ENCODE peak calls at places on chromosomes 12 and 14, in nine cellular contexts. X, W, J, V, L, F, B, N and U are unnamed samples.

GRCh38 chr12:111437816-111438454 is 32.2 kb downstream of the SH2B3 start:
- DNase-seq in L (peak; percentile 82), V (peak; percentile 66), X (no peak), B (no peak), N (no peak), F (no peak), J (no peak), W (peak; percentile 88), U (peak; percentile 78)

GRCh38 chr14:63045612-63046320 is 508 bp upstream of the KCNH5 start:
- DNase-seq in W (peak; percentile 40), B (no peak), L (peak; percentile 68), V (no peak), X (no peak), N (no peak), J (peak; percentile 57), F (peak; percentile 21), U (peak; percentile 68)

GRCh38 chr12:111446044-111446581 is 40.4 kb downstream of the SH2B3 start:
- DNase-seq in N (no peak), F (peak; percentile 87), L (peak; percentile 69), B (peak; percentile 40), W (peak; percentile 62), J (peak; percentile 50), X (no peak), V (peak; percentile 37), U (peak; percentile 81)

GRCh38 chr12:48296586-48297396 is 53.9 kb downstream of the ZNF641 start:
- DNase-seq in J (peak; percentile 75), X (peak; percentile 81), B (peak; percentile 76), W (peak; percentile 55), N (no peak), V (peak; percentile 93), F (peak; percentile 86), L (peak; percentile 86), U (peak; percentile 90)

GRCh38 chr12:58712981-58713380 is 207.3 kb downstream of the LRIG3 start:
- DNase-seq in B (no peak), F (no peak), J (no peak), W (peak; percentile 50), N (no peak), X (no peak), V (no peak), L (no peak), U (no peak)

GRCh38 chr14:29442720-29443119 is 484.9 kb downstream of the PRKD1 start:
- DNase-seq in V (no peak), X (no peak), W (peak; percentile 79), N (no peak), F (no peak), L (no peak), J (no peak), B (no peak), U (no peak)

GRCh38 chr12:123354600-123354999 is 10.0 kb downstream of the SBNO1 start:
- DNase-seq in L (no peak), F (no peak), B (no peak), X (no peak), V (no peak), J (no peak), W (no peak), N (no peak), U (no peak)

GRCh38 chr12:62625238-62625637 is 158.6 kb downstream of the MON2 start:
- DNase-seq in V (peak; percentile 31), L (no peak), W (peak; percentile 13), F (no peak), X (no peak), J (no peak), N (no peak), B (no peak), U (no peak)

GRCh38 chr14:63727231-63727735 is 582 bp downstream of the SGPP1 start:
- DNase-seq in X (peak; percentile 31), V (peak; percentile 58), B (peak; percentile 32), N (no peak), L (peak; percentile 81), J (peak; percentile 76), W (peak; percentile 46), F (peak; percentile 53), U (peak; percentile 85)

GRCh38 chr12:116736962-116737773 is 701 bp downstream of the SPRING1 start:
- DNase-seq in B (no peak), F (peak; percentile 20), J (no peak), W (no peak), L (peak; percentile 77), V (peak; percentile 27), N (no peak), X (no peak), U (no peak)

GRCh38 chr12:30896461-30896860 is 30.1 kb upstream of the TSPAN11 start:
- DNase-seq in F (no peak), W (peak; percentile 13), X (no peak), V (no peak), N (no peak), B (no peak), L (no peak), J (no peak), U (no peak)

GRCh38 chr14:61661471-61661988 is 33.8 kb upstream of the HIF1A start:
- DNase-seq in B (no peak), X (no peak), V (no peak), F (no peak), J (no peak), W (peak; percentile 58), N (no peak), L (no peak), U (no peak)

GRCh38 chr14:99916091-99916383 is 122.8 kb downstream of the EML1 start:
- DNase-seq in F (no peak), J (no peak), L (no peak), W (no peak), B (no peak), V (no peak), N (no peak), X (no peak), U (no peak)

GRCh38 chr14:32319368-32320049 is 9.6 kb upstream of the AKAP6 start:
- DNase-seq in B (no peak), V (no peak), N (no peak), J (no peak), X (no peak), F (no peak), L (no peak), W (no peak), U (no peak)

GRCh38 chr12:48875944-48876520 is 10.4 kb upstream of the RND1 start:
- DNase-seq in X (no peak), B (no peak), W (no peak), N (no peak), V (no peak), L (no peak), F (no peak), J (no peak), U (no peak)

GRCh38 chr14:41668346-41668745 is 61.7 kb downstream of the LRFN5 start:
- DNase-seq in J (no peak), L (no peak), V (no peak), F (no peak), W (no peak), B (no peak), X (no peak), N (no peak), U (no peak)

GRCh38 chr14:76812093-76812421 is 625 bp downstream of the ANGEL1 start:
- DNase-seq in J (no peak), N (no peak), B (no peak), W (no peak), F (no peak), L (no peak), X (no peak), V (no peak), U (no peak)

GRCh38 chr12:40104461-40105264 is 1.2 kb downstream of the SLC2A13 start:
- DNase-seq in B (no peak), V (peak; percentile 30), J (no peak), N (no peak), X (peak; percentile 9), W (peak; percentile 2), F (no peak), L (no peak), U (no peak)

GRCh38 chr12:27462151-27462694 is 15.7 kb downstream of the SMCO2 start:
- DNase-seq in L (no peak), F (no peak), J (no peak), X (peak; percentile 26), B (no peak), N (no peak), W (peak; percentile 87), V (peak; percentile 27), U (no peak)
- H3K4me3 ChIP-seq in L (no peak overlapping the region), F (no peak overlapping the region), J (no peak overlapping the region), X (no peak overlapping the region), B (no peak overlapping the region), N (peak overlapping the region; percentile 1), W (no peak overlapping the region), V (no peak overlapping the region), U (no peak overlapping the region)

DNA sequence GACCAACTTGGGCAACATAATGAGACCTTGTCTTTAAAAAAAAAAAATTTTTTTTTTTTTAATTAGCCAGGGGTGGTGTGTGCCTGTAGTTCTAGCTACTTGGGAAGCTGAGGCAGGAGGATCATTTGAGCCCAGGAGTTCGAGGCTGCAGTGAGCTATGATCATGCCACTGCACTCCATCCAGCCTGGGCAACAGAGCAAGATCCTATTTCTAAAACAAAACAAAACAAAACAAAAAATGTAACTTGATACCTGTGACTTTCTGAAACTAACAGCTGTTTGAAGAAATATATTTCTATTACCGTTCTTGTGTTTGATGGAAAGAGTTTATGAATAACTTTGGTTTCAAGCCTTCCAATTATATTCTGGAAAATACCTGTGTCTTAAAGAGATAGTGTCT is 1.7 kb upstream of the ACACB start:
- DNase-seq in V (no peak), N (no peak), X (no peak), J (no peak), F (no peak), W (no peak), B (no peak), L (no peak), U (no peak)
- H3K27ac ChIP-seq in V (peak overlapping the region; percentile 11), N (peak overlapping the region; percentile 95), X (peak overlapping the region; percentile 99), J (no peak overlapping the region), F (peak overlapping the region; percentile 96), W (no peak overlapping the region), B (peak overlapping the region; percentile 59), L (no peak overlapping the region), U (peak overlapping the region; percentile 98)

GRCh38 chr12:131219173-131220006 is 265.7 kb downstream of the ADGRD1 start:
- DNase-seq in N (no peak), F (no peak), L (peak; percentile 65), V (no peak), J (no peak), X (no peak), B (no peak), W (no peak), U (no peak)
- H3K4me3 ChIP-seq in N (no peak overlapping the region), F (no peak overlapping the region), L (no peak overlapping the region), V (no peak overlapping the region), J (no peak overlapping the region), X (no peak overlapping the region), B (no peak overlapping the region), W (no peak overlapping the region), U (no peak overlapping the region)

GRCh38 chr14:23364604-23365352 is at the start of gene EFS:
- DNase-seq in L (peak; percentile 85), W (peak; percentile 18), B (peak; percentile 28), N (no peak), J (peak; percentile 57), X (peak; percentile 47), F (no peak), V (no peak), U (peak; percentile 81)
- H3K27ac ChIP-seq in L (peak within 1 kb of the TSS; percentile 78), W (peak within 1 kb of the TSS; percentile 98), B (peak within 1 kb of the TSS; percentile 97), N (peak within 1 kb of the TSS; percentile 99), J (peak within 1 kb of the TSS; percentile 54), X (peak within 1 kb of the TSS; percentile 87), F (peak within 1 kb of the TSS; percentile 45), V (no peak within 1 kb of the TSS), U (peak within 1 kb of the TSS; percentile 76)